ENCODE peak calls at places on chromosomes 7 and 10, in five cellular contexts. J is keratinocyte, T is GM23338, D is HepG2, S is neural progenitor cell. A is an unnamed sample.

GRCh38 chr10:123375097-123375496 is 220.9 kb downstream of the BUB3 start:
- DNase-seq in J (no peak), T (no peak), D (no peak), S (no peak), A (no peak)

GRCh38 chr7:142323706-142324105 is 65.8 kb upstream of the PRSS58 start:
- DNase-seq in J (no peak), T (peak), D (peak), S (peak), A (peak)

GRCh38 chr10:49844775-49845561 is 82.8 kb upstream of the OGDHL start:
- DNase-seq in J (no peak), T (no peak), D (peak), S (no peak), A (no peak)

GRCh38 chr10:24989867-24990266 is 26.1 kb downstream of the ENKUR start:
- DNase-seq in J (no peak), T (no peak), D (no peak), S (no peak), A (no peak)

GRCh38 chr7:43679210-43680068 is 49.9 kb downstream of the COA1 start:
- DNase-seq in J (no peak), T (no peak), D (no peak), S (no peak), A (no peak)

GRCh38 chr10:103622286-103622685 is 128.8 kb downstream of the NEURL1 start:
- DNase-seq in J (no peak), T (no peak), D (no peak), S (no peak), A (no peak)

GRCh38 chr10:119313645-119314044 is 106.3 kb downstream of the GRK5 start:
- DNase-seq in J (no peak), T (no peak), D (no peak), S (no peak), A (no peak)

GRCh38 chr7:155985518-155986427 is 173.5 kb upstream of the SHH start:
- DNase-seq in J (no peak), T (no peak), D (no peak), S (no peak), A (no peak)

GRCh38 chr10:90319188-90319914 is 538.5 kb downstream of the HTR7 start:
- DNase-seq in J (peak), T (peak), D (peak), S (peak), A (peak)
- H3K4me2 ChIP-seq in J (peak), T (no peak), D (no peak), S (peak), A (peak)

GRCh38 chr7:2193120-2193519 is 39.6 kb downstream of the MAD1L1 start:
- DNase-seq in J (no peak), T (no peak), D (no peak), S (peak), A (no peak)

GRCh38 chr7:2193575-2194305 is 39.0 kb downstream of the MAD1L1 start:
- DNase-seq in J (no peak), T (no peak), D (no peak), S (no peak), A (no peak)

GRCh38 chr7:2190531-2190930 is 42.2 kb downstream of the MAD1L1 start:
- DNase-seq in J (no peak), T (no peak), D (no peak), S (no peak), A (no peak)

GRCh38 chr7:2195403-2196246 is 37.1 kb downstream of the MAD1L1 start:
- DNase-seq in J (peak), T (no peak), D (no peak), S (no peak), A (no peak)

GRCh38 chr7:2191026-2191425 is 41.7 kb downstream of the MAD1L1 start:
- DNase-seq in J (no peak), T (no peak), D (no peak), S (no peak), A (no peak)
- H3K4me2 ChIP-seq in J (no peak), T (no peak), D (no peak), S (no peak), A (no peak)

DNA sequence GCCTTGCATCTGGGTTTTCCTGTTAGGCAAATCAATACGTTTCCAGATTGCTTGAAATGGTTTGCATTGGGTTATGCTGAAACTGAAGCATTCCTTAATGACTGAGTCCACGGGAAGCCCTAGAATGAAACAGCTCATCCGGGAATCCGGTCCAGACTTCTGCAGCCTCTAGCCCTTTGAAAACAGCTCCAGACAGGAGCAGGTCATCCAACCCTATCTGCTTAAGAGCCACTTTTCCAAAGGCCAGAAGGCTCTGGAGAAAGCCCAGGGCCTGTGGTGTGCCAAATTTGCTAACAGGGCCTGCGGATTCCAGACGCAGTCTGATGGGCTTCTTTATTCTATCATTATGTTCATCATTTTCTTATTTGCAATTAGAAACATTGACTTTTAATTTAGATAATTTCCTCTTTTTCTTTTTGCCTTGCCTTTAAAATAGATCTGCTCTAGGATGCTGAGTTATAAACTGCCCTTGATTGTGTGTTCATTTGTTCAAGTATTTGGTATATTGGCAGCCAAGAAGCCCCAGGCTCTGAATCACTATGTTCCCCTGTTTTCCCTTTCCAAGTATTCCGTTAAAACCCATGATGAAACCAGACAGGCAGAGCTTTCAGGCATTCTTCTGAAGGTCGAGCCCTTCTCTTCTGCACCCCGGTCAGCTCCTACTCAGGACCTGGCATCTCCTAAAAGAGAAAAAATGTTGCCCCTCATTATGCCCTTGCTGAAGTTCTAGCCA is 265.3 kb downstream of the SKIDA1 start:
- DNase-seq in J (no peak), T (no peak), D (no peak), S (no peak), A (no peak)
- H3K4me2 ChIP-seq in J (no peak), T (no peak), D (no peak), S (no peak), A (no peak)

DNA sequence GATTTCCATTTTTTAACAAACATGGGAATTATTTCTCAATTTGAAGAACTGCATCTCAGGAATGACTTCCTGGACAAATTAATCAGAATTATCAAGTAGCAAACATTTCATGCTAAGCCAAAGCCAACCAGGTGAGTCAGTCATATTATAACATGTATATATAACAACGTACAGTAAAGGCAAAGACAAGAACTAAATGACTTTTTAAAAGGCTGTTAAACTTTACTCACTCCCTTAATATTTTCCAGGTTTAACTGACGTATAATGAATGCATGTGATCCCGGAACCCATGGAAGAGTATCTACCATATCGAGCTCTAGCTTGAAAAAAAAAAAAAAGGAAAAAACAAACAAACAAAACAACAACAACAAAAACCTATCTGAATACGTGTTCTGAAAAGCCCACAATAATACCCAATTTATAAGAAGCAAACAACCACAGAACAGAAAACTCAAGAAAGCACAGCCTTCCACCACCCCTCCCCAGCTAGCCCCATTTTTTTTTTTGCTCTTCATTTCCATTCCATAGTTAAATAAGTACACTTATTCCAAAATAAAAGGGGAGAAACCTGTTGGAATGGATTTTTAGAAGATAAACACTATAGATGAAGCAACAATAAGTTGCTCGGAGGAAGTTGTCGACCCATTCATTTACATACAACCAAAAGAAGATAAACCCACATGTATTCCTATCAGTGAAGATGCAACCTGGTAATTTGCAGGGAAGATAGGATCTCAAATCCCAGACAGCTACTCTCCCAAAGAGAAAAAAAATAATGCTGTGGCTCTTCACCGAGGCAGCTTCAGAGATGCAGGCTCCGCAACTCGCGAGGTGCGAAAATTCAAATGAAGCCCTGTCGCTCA is 537 bp downstream of the NAPEPLD start:
- DNase-seq in J (no peak), T (no peak), D (no peak), S (no peak), A (no peak)
- H3K4me2 ChIP-seq in J (peak), T (peak), D (peak), S (peak), A (peak)

GRCh38 chr7:103009466-103010219 is 65.0 kb downstream of the FBXL13 start:
- DNase-seq in J (no peak), T (no peak), D (no peak), S (no peak), A (no peak)
- H3K4me2 ChIP-seq in J (no peak), T (no peak), D (no peak), S (no peak), A (no peak)

DNA sequence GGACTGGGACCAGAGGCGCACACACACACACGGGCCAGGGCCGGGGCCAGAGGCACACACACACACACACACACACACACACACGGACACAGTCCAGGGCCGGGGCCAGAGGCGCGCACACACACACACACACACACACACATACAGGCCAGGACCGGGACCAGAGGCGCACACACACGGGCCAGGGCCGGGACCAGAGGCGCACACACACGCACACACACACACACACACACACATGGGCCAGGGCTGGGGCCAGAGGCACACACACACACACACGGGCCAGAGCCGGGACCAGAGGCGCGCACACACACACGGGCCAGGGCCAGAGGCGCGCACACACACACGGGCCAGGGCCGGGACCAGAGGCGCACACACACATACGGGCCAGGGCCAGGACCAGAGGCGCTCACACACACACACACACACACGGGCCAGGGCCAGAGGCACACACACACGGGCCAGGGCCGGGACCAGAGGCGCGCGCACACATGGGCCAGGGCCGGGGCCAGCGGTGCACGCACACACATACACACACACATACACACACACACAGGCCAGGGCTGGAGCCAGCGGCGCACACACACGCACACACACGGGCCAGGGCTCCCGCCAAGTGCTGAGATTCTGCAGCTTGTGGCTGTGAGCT is 268.8 kb downstream of the ELFN1 start:
- DNase-seq in J (no peak), T (no peak), D (no peak), S (no peak), A (no peak)
- H3K4me2 ChIP-seq in J (no peak), T (no peak), D (no peak), S (no peak), A (no peak)

DNA sequence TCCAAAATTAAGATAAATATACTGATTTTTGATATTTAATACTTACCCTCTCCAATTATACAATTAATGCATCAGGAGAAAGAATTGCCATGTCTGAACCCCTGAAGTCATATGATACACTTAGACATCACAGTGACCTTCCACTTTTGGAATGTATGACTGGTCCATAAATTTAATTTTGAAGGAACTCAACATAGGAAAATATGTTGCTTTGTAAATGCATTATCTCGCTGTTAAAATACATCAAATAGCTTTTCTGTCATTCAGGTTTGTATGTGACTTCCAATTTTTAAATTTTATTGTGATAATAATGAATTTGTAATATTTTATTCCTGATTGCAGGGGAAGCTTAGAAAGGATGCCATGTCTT is 631.9 kb upstream of the ANKRD30A start:
- DNase-seq in J (no peak), T (no peak), D (no peak), S (no peak), A (no peak)
- H3K4me2 ChIP-seq in J (no peak), T (no peak), D (no peak), S (no peak), A (no peak)

DNA sequence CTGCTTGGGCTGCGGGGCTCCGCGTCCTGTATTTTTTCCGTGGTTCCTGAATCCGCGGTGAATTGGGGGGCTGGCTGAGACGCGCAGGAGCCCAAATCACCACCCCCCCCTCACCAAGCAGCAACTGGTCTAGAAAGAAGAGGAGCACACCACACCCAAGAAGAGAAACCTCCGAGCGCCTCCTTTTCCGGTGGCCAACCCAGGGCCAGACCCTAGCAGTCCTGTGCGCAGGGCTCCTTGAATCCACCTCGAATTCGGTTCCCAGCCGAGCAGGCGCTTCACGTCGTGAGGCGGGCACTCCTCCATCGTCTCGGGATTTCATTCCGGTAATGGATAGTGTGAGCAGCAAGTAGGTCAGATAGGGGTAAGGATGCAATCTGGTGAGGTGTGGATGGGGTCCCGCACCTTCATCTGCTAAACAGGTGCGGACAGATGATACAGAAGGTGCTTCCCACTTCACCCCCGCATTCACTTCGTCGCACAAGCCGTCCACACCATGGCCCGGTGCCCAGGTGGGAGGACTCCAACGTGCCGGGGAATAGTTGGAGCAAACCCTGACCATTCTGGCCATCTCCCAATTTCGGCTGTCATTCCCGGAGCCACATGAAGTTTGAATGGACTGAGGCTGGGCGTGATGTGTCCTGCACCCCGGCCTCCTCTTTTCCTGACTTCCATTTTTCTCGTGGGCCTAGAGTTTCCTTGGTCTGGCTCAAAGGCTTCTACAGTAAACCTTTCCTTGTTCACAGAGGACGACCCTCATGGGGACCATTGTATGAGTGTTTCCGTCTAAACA is 19.8 kb upstream of the ZNF273 start:
- DNase-seq in J (no peak), T (peak), D (no peak), S (no peak), A (no peak)
- H3K4me2 ChIP-seq in J (peak), T (peak), D (no peak), S (no peak), A (no peak)

GRCh38 chr10:62501547-62501946 is 127.4 kb downstream of the ZNF365 start:
- DNase-seq in J (no peak), T (no peak), D (no peak), S (no peak), A (no peak)

GRCh38 chr10:62506371-62506770 is 132.2 kb downstream of the ZNF365 start:
- DNase-seq in J (no peak), T (no peak), D (no peak), S (peak), A (no peak)

GRCh38 chr10:62502995-62503613 is 128.9 kb downstream of the ZNF365 start:
- DNase-seq in J (no peak), T (no peak), D (no peak), S (no peak), A (no peak)

GRCh38 chr10:62498271-62498670 is 124.1 kb downstream of the ZNF365 start:
- DNase-seq in J (no peak), T (no peak), D (no peak), S (no peak), A (no peak)

GRCh38 chr10:62503871-62504270 is 129.7 kb downstream of the ZNF365 start:
- DNase-seq in J (no peak), T (peak), D (no peak), S (no peak), A (no peak)
- H3K4me2 ChIP-seq in J (no peak), T (peak), D (no peak), S (no peak), A (no peak)